ENCODE peak calls at places on chromosomes 7 and 10, in four cellular contexts. C is tibial nerve, V is endothelial cell, M is GM12865. L is an unnamed sample.

GRCh38 chr10:102773986-102774385 is 30.2 kb downstream of the WBP1L start:
- DNase-seq in M (peak; percentile 24), V (no peak), C (peak; percentile 52), L (peak; percentile 32)

GRCh38 chr10:130194991-130195645 is 58.9 kb downstream of the GLRX3 start:
- DNase-seq in M (no peak), C (no peak), V (no peak), L (no peak)

GRCh38 chr7:128122577-128123290 is 91.5 kb upstream of the LRRC4 start:
- DNase-seq in V (no peak), M (no peak), C (no peak), L (no peak)

GRCh38 chr7:45594780-45595535 is 20.8 kb downstream of the ADCY1 start:
- DNase-seq in V (no peak), C (no peak), M (no peak), L (no peak)

GRCh38 chr10:130232361-130233360 is 96.5 kb downstream of the GLRX3 start:
- DNase-seq in C (no peak), M (no peak), V (no peak), L (no peak)

GRCh38 chr7:97016392-97017196 is 8.0 kb downstream of the DLX5 start:
- DNase-seq in M (no peak), C (no peak), V (no peak), L (no peak)

GRCh38 chr7:151166629-151167196 is 781 bp downstream of the GBX1 start:
- DNase-seq in V (no peak), M (no peak), C (no peak), L (no peak)

GRCh38 chr10:14162626-14163344 is 167.9 kb downstream of the FRMD4A start:
- DNase-seq in M (no peak), V (no peak), C (no peak), L (no peak)

GRCh38 chr10:114577133-114577532 is 80.9 kb downstream of the ABLIM1 start:
- DNase-seq in V (no peak), M (no peak), C (peak; percentile 50), L (no peak)

GRCh38 chr10:46552526-46553237 is 3.8 kb downstream of the GPRIN2 start:
- DNase-seq in V (no peak), M (no peak), C (peak; percentile 4), L (no peak)

GRCh38 chr10:102066421-102067068 is 1.4 kb downstream of the HPS6 start:
- DNase-seq in V (no peak), M (no peak), C (no peak), L (no peak)

DNA sequence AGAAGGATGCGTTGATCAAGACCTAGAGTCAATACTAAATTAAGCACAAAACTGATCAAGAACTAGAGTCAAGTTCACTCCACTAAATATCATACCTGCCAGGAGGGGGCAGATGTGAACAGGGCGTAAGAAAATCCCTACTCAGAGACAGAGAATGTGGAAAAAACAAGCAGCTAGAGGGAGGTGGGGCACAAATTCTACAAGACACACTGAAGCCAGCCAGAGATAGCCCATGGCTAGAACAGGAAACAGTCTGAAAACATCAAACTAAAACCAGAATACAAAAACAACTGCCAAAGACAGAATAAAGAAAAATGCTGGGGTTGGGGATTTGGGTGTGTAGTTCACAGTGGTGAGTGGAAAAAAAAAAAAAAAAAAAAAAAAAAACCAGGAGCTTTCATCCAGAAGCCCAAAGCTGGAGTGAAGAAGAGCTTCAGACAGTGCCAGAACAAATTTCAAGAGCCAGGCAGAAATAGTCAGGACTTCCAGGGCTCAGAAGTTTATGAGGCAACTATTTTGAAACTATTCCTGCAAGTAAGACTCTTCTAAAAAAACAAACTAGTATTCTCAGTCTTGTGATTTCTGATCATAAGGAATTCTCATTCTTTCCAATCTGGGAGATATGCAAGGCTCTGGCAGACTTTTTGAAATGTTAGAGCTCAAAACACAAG is 118.3 kb downstream of the CCDC71L start:
- DNase-seq in V (peak; percentile 66), C (peak; percentile 81), M (peak; percentile 88), L (peak; percentile 56)
- TF ChIP-seq CTCF in V (peak; percentile 74), C (peak; percentile 44), M (peak; percentile 64), L (peak; percentile 32)

DNA sequence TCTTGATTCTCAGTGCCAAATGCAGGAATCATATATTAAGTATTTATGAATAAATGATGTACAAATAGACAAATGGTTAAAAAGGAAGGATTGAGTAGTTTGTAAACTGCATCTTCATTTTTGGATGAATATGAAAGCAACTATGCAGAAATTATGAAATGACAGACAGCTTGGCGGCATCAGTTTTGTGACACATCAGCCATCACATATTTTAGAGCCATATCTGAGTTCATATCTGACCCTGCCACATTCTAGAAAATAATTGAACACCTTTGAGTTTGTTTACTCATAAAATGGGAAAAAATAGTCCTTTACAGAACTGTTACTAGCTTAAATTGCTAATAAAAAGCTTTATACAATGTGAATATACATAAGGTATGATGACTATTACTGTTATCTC is 448.2 kb downstream of the KIF20B start:
- DNase-seq in V (no peak), C (no peak), M (no peak), L (no peak)
- TF ChIP-seq CTCF in V (no peak), C (no peak), M (no peak), L (no peak)

DNA sequence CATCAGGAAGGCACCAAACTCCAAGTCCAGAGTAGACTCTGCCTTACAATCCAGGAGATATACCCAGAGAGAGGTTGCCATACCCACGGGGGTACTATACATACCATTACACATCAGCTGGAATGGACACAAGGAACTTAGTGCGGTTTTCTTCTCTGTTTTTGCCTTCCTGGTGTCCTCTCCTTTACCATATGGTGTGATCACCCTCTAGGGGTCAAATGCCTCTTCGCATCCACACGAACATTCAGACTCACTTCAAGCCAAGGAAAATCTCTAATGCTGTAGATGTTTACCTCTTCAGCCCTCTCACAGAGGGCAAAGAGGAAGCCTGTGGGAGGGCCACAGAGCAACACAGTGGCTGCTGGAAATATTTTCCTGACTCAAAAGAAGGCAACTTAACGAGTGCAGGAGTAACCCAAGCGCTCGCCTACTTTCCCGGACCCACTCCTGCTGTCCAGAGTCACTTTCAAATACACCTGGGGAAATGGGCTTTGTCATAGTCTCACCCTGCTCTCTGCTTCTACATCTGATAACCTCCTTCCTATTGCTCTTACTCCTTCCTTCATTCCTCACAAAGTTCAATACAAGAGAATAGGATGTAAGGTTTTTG is 220.7 kb downstream of the C7orf25 start:
- DNase-seq in M (peak; percentile 20), C (peak; percentile 20), V (peak; percentile 58), L (no peak)
- TF ChIP-seq CTCF in M (peak; percentile 40), C (peak; percentile 31), V (peak; percentile 61), L (no peak)

GRCh38 chr10:15244635-15245197 is 76.2 kb upstream of the NMT2 start:
- DNase-seq in M (peak; percentile 56), V (no peak), C (no peak), L (no peak)

GRCh38 chr10:15245530-15245929 is 77.0 kb upstream of the NMT2 start:
- DNase-seq in M (peak; percentile 61), C (no peak), V (peak; percentile 51), L (no peak)
- TF ChIP-seq CTCF in M (peak; percentile 58), C (no peak), V (no peak), L (peak; percentile 21)

GRCh38 chr7:159193543-159193942 is 48.9 kb upstream of the VIPR2 start:
- DNase-seq in M (no peak), C (no peak), V (no peak), L (no peak)

GRCh38 chr7:159192761-159193453 is 48.2 kb upstream of the VIPR2 start:
- DNase-seq in V (no peak), C (no peak), M (no peak), L (no peak)

GRCh38 chr7:159195926-159196325 is 51.3 kb upstream of the VIPR2 start:
- DNase-seq in C (no peak), V (no peak), M (no peak), L (no peak)

GRCh38 chr7:159191236-159191635 is 46.6 kb upstream of the VIPR2 start:
- DNase-seq in C (no peak), V (no peak), M (no peak), L (no peak)

DNA sequence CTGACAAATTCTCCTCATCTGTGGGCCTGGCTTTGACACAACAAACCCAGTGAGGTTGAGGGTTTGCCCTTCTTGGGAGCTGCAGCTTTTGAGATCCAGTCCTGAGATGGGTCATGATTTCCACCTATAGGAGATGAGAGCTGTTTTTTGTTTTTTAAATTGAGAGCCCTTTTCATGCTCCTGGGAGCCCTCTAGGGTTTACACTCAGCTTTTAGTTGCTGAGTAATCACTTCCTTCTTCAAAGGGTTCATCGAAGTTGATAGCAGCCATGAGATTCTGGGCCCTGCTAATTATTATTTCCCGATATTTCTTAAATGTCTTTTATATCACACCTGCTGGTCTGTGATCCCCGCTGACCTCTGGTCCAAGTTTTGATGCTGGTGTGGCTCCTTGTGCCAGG is 47.3 kb upstream of the VIPR2 start:
- DNase-seq in M (no peak), V (no peak), C (no peak), L (no peak)
- TF ChIP-seq CTCF in M (no peak), V (no peak), C (no peak), L (no peak)

L was measured in GM20000.